ENCODE peak calls at places on chromosome 5, in six cellular contexts. F is cardiac muscle cell, N is Kasumi-1, U is NCI-H748 treated with DMSO at 0.1 percent for 48 hours, Q is GM12865, X is Ammon's horn. G is an unnamed sample.

GRCh38 chr5:134526483-134527155 is 1.1 kb downstream of the JADE2 start:
- DNase-seq in N (peak; percentile 82), X (peak; percentile 79), U (no peak), F (peak; percentile 74), Q (peak; percentile 83), G (peak; percentile 80)

GRCh38 chr5:14440598-14441401 is 140.8 kb upstream of the OTULINL start:
- DNase-seq in U (peak; percentile 80), X (peak; percentile 77), F (no peak), N (no peak), Q (no peak), G (no peak)

GRCh38 chr5:36272136-36272665 is 29.5 kb downstream of the RANBP3L start:
- DNase-seq in Q (no peak), U (no peak), X (no peak), F (no peak), N (no peak), G (no peak)

GRCh38 chr5:36876389-36876964 is at the start of gene NIPBL:
- DNase-seq in X (peak; percentile 96), F (peak; percentile 95), N (peak; percentile 96), Q (peak; percentile 96), U (peak; percentile 99), G (peak; percentile 94)

GRCh38 chr5:173237821-173238220 is 2.8 kb upstream of the NKX2-5 start:
- DNase-seq in U (no peak), F (peak; percentile 54), N (no peak), Q (no peak), X (no peak), G (no peak)

GRCh38 chr5:75021229-75021628 is 31.1 kb downstream of the GCNT4 start:
- DNase-seq in U (no peak), Q (no peak), N (no peak), F (no peak), X (no peak), G (peak; percentile 92)

GRCh38 chr5:156142867-156143266 is 184.1 kb upstream of the SGCD start:
- DNase-seq in Q (no peak), F (no peak), N (no peak), U (no peak), X (no peak), G (no peak)

GRCh38 chr5:663436-664342 is 29.5 kb downstream of the TPPP start:
- DNase-seq in N (no peak), X (no peak), Q (no peak), F (no peak), U (no peak), G (no peak)

GRCh38 chr5:128487041-128487440 is 51.0 kb downstream of the FBN2 start:
- DNase-seq in Q (no peak), X (no peak), F (no peak), U (no peak), N (no peak), G (no peak)

GRCh38 chr5:110289213-110289810 is 437.2 kb downstream of the TMEM232 start:
- DNase-seq in X (no peak), Q (no peak), F (no peak), N (no peak), U (no peak), G (no peak)

G was measured in cerebellar cortex.